ENCODE peak calls at places on chromosome 1, in eight cellular contexts. V is activated naive CD4-positive, alpha-beta T cell; K is skeletal muscle cell; P is CD8-positive, alpha-beta T cell; A is mucosa of gallbladder; G is NCI-H446; W is Kasumi-1; T is activated T-helper 9 cell treated with anti-CD3 and anti-CD28 coated beads, Interleukin-2, amount 50 U/mL, for 16 hours. F is an unnamed sample.
A peak's percentile ranks its signal among the peaks of the same experiment; 100 is the strongest.

GRCh38 chr1:63966016-63966415 is 192.2 kb downstream of the ROR1 start:
- DNase-seq in V (no peak), K (no peak), P (no peak), A (no peak), G (peak; percentile 30), W (no peak), T (no peak), F (no peak)

GRCh38 chr1:48019714-48020315 is 22.6 kb upstream of the TRABD2B start:
- DNase-seq in V (no peak), K (no peak), P (no peak), A (peak; percentile 27), G (no peak), W (no peak), T (no peak), F (no peak)

GRCh38 chr1:7550981-7551380 is 220.1 kb upstream of the VAMP3 start:
- DNase-seq in V (no peak), K (no peak), P (no peak), A (no peak), G (no peak), W (no peak), T (no peak), F (no peak)

GRCh38 chr1:19809044-19809750 is 5.9 kb downstream of the RNF186 start:
- DNase-seq in V (no peak), K (no peak), P (no peak), A (no peak), G (no peak), W (no peak), T (no peak), F (no peak)

GRCh38 chr1:83999316-83999819 is 436 bp upstream of the TTLL7 start:
- DNase-seq in V (peak; percentile 24), K (peak; percentile 25), P (peak; percentile 11), A (peak; percentile 73), G (peak; percentile 81), W (peak; percentile 48), T (peak; percentile 21), F (peak; percentile 8)

GRCh38 chr1:15975358-15975804 is 520 bp downstream of the ZBTB17 start:
- DNase-seq in V (peak; percentile 55), K (no peak), P (no peak), A (no peak), G (peak; percentile 50), W (peak; percentile 57), T (peak; percentile 76), F (peak; percentile 19)

GRCh38 chr1:239976130-239976968 is 115.3 kb upstream of the FMN2 start:
- DNase-seq in V (no peak), K (peak; percentile 12), P (no peak), A (peak; percentile 54), G (peak; percentile 5), W (peak; percentile 39), T (no peak), F (peak; percentile 32)

GRCh38 chr1:22383526-22384291 is 67.9 kb upstream of the ZBTB40 start:
- DNase-seq in V (no peak), K (no peak), P (no peak), A (no peak), G (no peak), W (no peak), T (no peak), F (no peak)

GRCh38 chr1:203871114-203871875 is 9.9 kb downstream of the SNRPE start:
- DNase-seq in V (no peak), K (peak; percentile 36), P (no peak), A (peak; percentile 34), G (peak; percentile 13), W (peak; percentile 76), T (no peak), F (peak; percentile 49)

GRCh38 chr1:2136836-2137235 is 57.7 kb downstream of the FAAP20 start:
- DNase-seq in V (no peak), K (no peak), P (no peak), A (no peak), G (no peak), W (no peak), T (no peak), F (no peak)

GRCh38 chr1:241269116-241269515 is 87.9 kb downstream of the RGS7 start:
- DNase-seq in V (no peak), K (no peak), P (no peak), A (no peak), G (no peak), W (no peak), T (no peak), F (no peak)

GRCh38 chr1:75472089-75472970 is 138.6 kb downstream of the SLC44A5 start:
- DNase-seq in V (no peak), K (no peak), P (no peak), A (no peak), G (no peak), W (no peak), T (no peak), F (no peak)

GRCh38 chr1:232378266-232379041 is 251.5 kb downstream of the SIPA1L2 start:
- DNase-seq in V (no peak), K (no peak), P (no peak), A (no peak), G (no peak), W (no peak), T (no peak), F (no peak)

GRCh38 chr1:8191474-8191873 is 126.4 kb upstream of the SLC45A1 start:
- DNase-seq in V (no peak), K (no peak), P (no peak), A (no peak), G (no peak), W (no peak), T (no peak), F (no peak)

GRCh38 chr1:185813401-185813979 is 79.3 kb downstream of the HMCN1 start:
- DNase-seq in V (no peak), K (no peak), P (no peak), A (no peak), G (peak; percentile 25), W (peak; percentile 43), T (no peak), F (peak; percentile 10)

GRCh38 chr1:26075421-26076144 is 8.2 kb upstream of the TRIM63 start:
- DNase-seq in V (no peak), K (no peak), P (no peak), A (peak; percentile 71), G (no peak), W (no peak), T (no peak), F (no peak)

GRCh38 chr1:181090653-181091126 is 2.2 kb downstream of the IER5 start:
- DNase-seq in V (no peak), K (no peak), P (no peak), A (no peak), G (no peak), W (no peak), T (peak; percentile 15), F (no peak)

GRCh38 chr1:64517640-64518039 is 47.7 kb downstream of the CACHD1 start:
- DNase-seq in V (no peak), K (no peak), P (no peak), A (no peak), G (no peak), W (no peak), T (no peak), F (no peak)

GRCh38 chr1:156912861-156913808 is 7.3 kb upstream of the LRRC71 start:
- DNase-seq in V (no peak), K (no peak), P (no peak), A (no peak), G (no peak), W (peak; percentile 46), T (no peak), F (no peak)

GRCh38 chr1:224497714-224498573 is 63.3 kb upstream of the WDR26 start:
- DNase-seq in V (peak; percentile 15), K (peak; percentile 67), P (no peak), A (no peak), G (no peak), W (peak; percentile 78), T (peak; percentile 38), F (peak; percentile 60)

GRCh38 chr1:16978139-16978538 is 2.3 kb downstream of the MFAP2 start:
- DNase-seq in V (no peak), K (no peak), P (no peak), A (no peak), G (no peak), W (no peak), T (no peak), F (no peak)

GRCh38 chr1:181327796-181328195 is 155.5 kb upstream of the CACNA1E start:
- DNase-seq in V (no peak), K (no peak), P (no peak), A (no peak), G (no peak), W (no peak), T (no peak), F (no peak)

GRCh38 chr1:161805399-161806197 is 39.5 kb downstream of the ATF6 start:
- DNase-seq in V (no peak), K (no peak), P (no peak), A (no peak), G (no peak), W (no peak), T (no peak), F (no peak)

GRCh38 chr1:243595527-243596206 is 254.4 kb downstream of the AKT3 start:
- DNase-seq in V (no peak), K (peak; percentile 45), P (no peak), A (no peak), G (no peak), W (no peak), T (no peak), F (no peak)

GRCh38 chr1:214638997-214639396 is 36.0 kb downstream of the CENPF start:
- DNase-seq in V (no peak), K (no peak), P (no peak), A (no peak), G (no peak), W (no peak), T (no peak), F (no peak)

GRCh38 chr1:55531644-55532043 is 316.5 kb upstream of the USP24 start:
- DNase-seq in V (no peak), K (no peak), P (no peak), A (no peak), G (no peak), W (no peak), T (no peak), F (no peak)

GRCh38 chr1:37410080-37410479 is 64.3 kb upstream of the ZC3H12A start:
- DNase-seq in V (no peak), K (no peak), P (no peak), A (no peak), G (no peak), W (no peak), T (no peak), F (no peak)

GRCh38 chr1:9319789-9320519 is 27.3 kb downstream of the SPSB1 start:
- DNase-seq in V (no peak), K (no peak), P (no peak), A (no peak), G (no peak), W (no peak), T (no peak), F (no peak)

GRCh38 chr1:153741946-153742345 is 14.1 kb downstream of the INTS3 start:
- DNase-seq in V (no peak), K (no peak), P (no peak), A (no peak), G (no peak), W (no peak), T (no peak), F (no peak)

GRCh38 chr1:6613361-6614018 is at the start of gene PHF13:
- DNase-seq in V (peak; percentile 98), K (peak; percentile 97), P (peak; percentile 99), A (peak; percentile 99), G (peak; percentile 99), W (peak; percentile 97), T (peak; percentile 100), F (peak; percentile 97)

GRCh38 chr1:14602131-14602530 is 3.6 kb downstream of the KAZN start:
- DNase-seq in V (no peak), K (peak; percentile 0), P (no peak), A (peak; percentile 54), G (no peak), W (no peak), T (no peak), F (no peak)

GRCh38 chr1:6001992-6002576 is 9.9 kb upstream of the NPHP4 start:
- DNase-seq in V (no peak), K (no peak), P (no peak), A (no peak), G (no peak), W (no peak), T (no peak), F (no peak)

GRCh38 chr1:185439727-185440415 is 122.8 kb upstream of the IVNS1ABP start:
- DNase-seq in V (no peak), K (peak; percentile 25), P (no peak), A (no peak), G (no peak), W (no peak), T (peak; percentile 23), F (no peak)

GRCh38 chr1:70286453-70286852 is 65.3 kb downstream of the SRSF11 start:
- DNase-seq in V (no peak), K (no peak), P (no peak), A (no peak), G (no peak), W (no peak), T (no peak), F (no peak)

F was measured in HL-60.